ENCODE peak calls at places on chromosome 2, in five cellular contexts. J, R, T, D and O are unnamed samples.

GRCh38 chr2:38277245-38278119 is 99.6 kb downstream of the ATL2 start:
- DNase-seq in J (peak), R (no peak), D (no peak), T (no peak), O (no peak)

GRCh38 chr2:231162036-231162345 is 36.4 kb upstream of the ARMC9 start:
- DNase-seq in J (peak), T (peak), D (no peak), R (no peak), O (no peak)

GRCh38 chr2:228866781-228867180 is 404.3 kb downstream of the PID1 start:
- DNase-seq in D (no peak), R (no peak), J (no peak), T (no peak), O (no peak)

GRCh38 chr2:240391111-240392051 is 44.1 kb upstream of the GPC1 start:
- DNase-seq in R (no peak), J (no peak), D (no peak), T (no peak), O (peak)

GRCh38 chr2:197996583-197996982 is 192.2 kb downstream of the PLCL1 start:
- DNase-seq in T (no peak), J (no peak), D (no peak), R (no peak), O (no peak)

GRCh38 chr2:170554278-170554955 is 160.7 kb upstream of the SP5 start:
- DNase-seq in T (peak), J (peak), R (no peak), D (no peak), O (peak)

GRCh38 chr2:142037051-142037450 is 93.8 kb downstream of the LRP1B start:
- DNase-seq in T (peak), J (peak), D (no peak), R (no peak), O (no peak)

GRCh38 chr2:207403950-207404349 is 125.8 kb upstream of the CREB1 start:
- DNase-seq in D (no peak), R (no peak), T (no peak), J (peak), O (no peak)

GRCh38 chr2:156005531-156005930 is 327.0 kb downstream of the NR4A2 start:
- DNase-seq in T (no peak), R (no peak), J (no peak), D (no peak), O (peak)

GRCh38 chr2:18119883-18120282 is 241.4 kb downstream of the KCNS3 start:
- DNase-seq in D (no peak), T (peak), R (no peak), J (peak), O (peak)

GRCh38 chr2:18123211-18123570 is 244.7 kb downstream of the KCNS3 start:
- DNase-seq in J (no peak), T (no peak), D (no peak), R (no peak), O (no peak)

GRCh38 chr2:18118703-18119102 is 240.2 kb downstream of the KCNS3 start:
- DNase-seq in R (no peak), D (no peak), T (peak), J (peak), O (no peak)

GRCh38 chr2:18122544-18123210 is 244.2 kb downstream of the KCNS3 start:
- DNase-seq in J (no peak), T (no peak), D (no peak), R (no peak), O (no peak)

DNA sequence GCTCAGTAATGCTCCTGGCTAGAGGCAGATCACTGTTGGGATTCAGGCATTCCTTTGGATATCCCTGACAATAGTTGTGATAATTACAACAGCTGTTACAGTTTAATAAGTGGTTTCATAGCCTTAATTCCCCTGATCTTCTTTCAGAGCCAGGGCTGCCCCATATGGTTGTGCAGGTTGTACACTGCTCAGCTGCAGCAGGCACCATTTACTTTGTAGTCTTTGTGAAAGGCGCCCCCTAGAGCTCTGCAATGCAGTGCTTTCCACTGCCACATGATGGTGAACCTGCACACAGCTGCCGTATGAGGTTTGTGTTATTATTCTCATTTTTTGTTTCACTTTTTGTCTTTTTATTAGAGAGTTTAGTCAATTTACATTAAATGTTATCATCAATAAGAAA is 239.1 kb downstream of the KCNS3 start:
- DNase-seq in J (peak), D (peak), R (no peak), T (peak), O (no peak)
- TF ChIP-seq CTCF in J (peak), D (peak), R (peak), T (peak), O (no peak)

GRCh38 chr2:21928292-21928691 is 804.5 kb downstream of the TDRD15 start:
- DNase-seq in J (no peak), R (no peak), D (no peak), T (no peak), O (no peak)
- TF ChIP-seq CTCF in J (peak), R (no peak), D (no peak), T (no peak), O (no peak)

GRCh38 chr2:151030663-151031230 is 230.9 kb downstream of the RBM43 start:
- DNase-seq in J (no peak), R (no peak), D (no peak), T (no peak), O (no peak)
- TF ChIP-seq CTCF in J (no peak), R (peak), D (peak), T (peak), O (no peak)

GRCh38 chr2:102224824-102225739 is 38.3 kb downstream of the IL1RL2 start:
- DNase-seq in R (peak), T (no peak), D (no peak), J (no peak), O (no peak)
- TF ChIP-seq CTCF in R (no peak), T (no peak), D (no peak), J (no peak), O (no peak)

GRCh38 chr2:127035212-127035611 is 71.7 kb downstream of the BIN1 start:
- DNase-seq in T (no peak), R (no peak), J (no peak), D (no peak), O (no peak)
- TF ChIP-seq CTCF in T (peak), R (no peak), J (no peak), D (no peak), O (no peak)

DNA sequence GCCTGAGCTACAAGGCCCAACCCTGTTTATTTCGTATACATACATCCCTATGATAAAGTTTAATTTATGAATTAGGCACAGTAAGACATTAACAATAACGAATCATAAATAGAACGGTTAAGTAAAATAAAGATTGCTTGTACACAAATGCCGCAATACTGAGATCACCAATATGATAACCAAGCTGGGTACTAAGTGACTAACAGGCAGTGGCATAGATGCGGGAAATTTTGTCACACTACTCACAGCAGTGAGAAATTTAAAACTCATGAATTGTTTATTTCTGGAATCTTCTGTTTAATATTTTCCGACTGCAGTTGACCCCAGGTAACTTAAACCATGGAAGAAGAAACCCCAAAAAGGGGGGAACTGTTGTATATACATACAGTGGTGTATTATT is 33.4 kb downstream of the NEURL3 start:
- DNase-seq in D (no peak), J (no peak), T (no peak), R (no peak), O (no peak)
- TF ChIP-seq CTCF in D (no peak), J (no peak), T (no peak), R (no peak), O (no peak)